ENCODE peak calls at places on chromosomes 5 and 9, in six cellular contexts. T is NCI-H226; W is stimulated activated CD8-positive, alpha-beta memory T cell treated with anti-CD3 and anti-CD28 coated beads, Interleukin-7, amount 100 ng/mL, for 24 hours; L is A172; U is aorta; P is MCF 10A. A is an unnamed sample.

GRCh38 chr9:113559834-113560620 is 96.5 kb downstream of the RGS3 start:
- DNase-seq in T (no peak), W (no peak), L (no peak), U (peak), P (no peak), A (no peak)

GRCh38 chr5:56569576-56569975 is 245.8 kb upstream of the MAP3K1 start:
- DNase-seq in T (peak), W (no peak), L (peak), U (no peak), P (peak), A (peak)

GRCh38 chr9:841371-842209 is at the start of gene DMRT1:
- DNase-seq in T (no peak), W (no peak), L (no peak), U (no peak), P (no peak), A (no peak)

GRCh38 chr5:72160959-72161358 is 53.7 kb downstream of the MAP1B start:
- DNase-seq in T (no peak), W (no peak), L (no peak), U (no peak), P (no peak), A (no peak)

GRCh38 chr5:60810438-60811085 is 33.5 kb downstream of the ELOVL7 start:
- DNase-seq in T (peak), W (no peak), L (no peak), U (no peak), P (peak), A (no peak)

GRCh38 chr5:22372376-22372775 is 480.8 kb downstream of the CDH12 start:
- DNase-seq in T (peak), W (no peak), L (peak), U (peak), P (peak), A (no peak)

GRCh38 chr5:172646716-172647285 is 5.7 kb downstream of the NEURL1B start:
- DNase-seq in T (no peak), W (no peak), L (no peak), U (peak), P (no peak), A (peak)

GRCh38 chr9:92715488-92716231 is 45.7 kb upstream of the IPPK start:
- DNase-seq in T (no peak), W (no peak), L (no peak), U (peak), P (peak), A (peak)

GRCh38 chr5:171308453-171309275 is at the start of gene TLX3:
- DNase-seq in T (no peak), W (no peak), L (no peak), U (no peak), P (no peak), A (no peak)

GRCh38 chr9:38083858-38084555 is 15.0 kb upstream of the SHB start:
- DNase-seq in T (peak), W (no peak), L (no peak), U (no peak), P (no peak), A (no peak)

GRCh38 chr5:127950707-127951356 is 132.7 kb upstream of the SLC12A2 start:
- DNase-seq in T (peak), W (no peak), L (no peak), U (no peak), P (no peak), A (no peak)

GRCh38 chr9:92774274-92774673 is 9.6 kb upstream of the BICD2 start:
- DNase-seq in T (peak), W (no peak), L (peak), U (no peak), P (peak), A (peak)

GRCh38 chr5:102036927-102037326 is 259.2 kb downstream of the SLCO4C1 start:
- DNase-seq in T (no peak), W (no peak), L (no peak), U (no peak), P (no peak), A (no peak)

GRCh38 chr9:124050955-124051354 is 39.4 kb downstream of the LHX2 start:
- DNase-seq in T (no peak), W (no peak), L (no peak), U (no peak), P (no peak), A (no peak)

GRCh38 chr5:124053340-124053739 is 541.4 kb downstream of the CSNK1G3 start:
- DNase-seq in T (no peak), W (no peak), L (no peak), U (no peak), P (no peak), A (no peak)

GRCh38 chr9:128920381-128921058 is at the start of gene PHYHD1:
- DNase-seq in T (peak), W (no peak), L (peak), U (peak), P (peak), A (peak)

GRCh38 chr9:103078581-103078980 is 83.4 kb downstream of the CYLC2 start:
- DNase-seq in T (no peak), W (no peak), L (no peak), U (no peak), P (peak), A (no peak)

GRCh38 chr9:2857564-2858198 is 13.8 kb upstream of the PUM3 start:
- DNase-seq in T (peak), W (peak), L (peak), U (no peak), P (peak), A (peak)

GRCh38 chr5:65693121-65693520 is 28.8 kb downstream of the SGTB start:
- DNase-seq in T (no peak), W (no peak), L (no peak), U (no peak), P (no peak), A (no peak)

GRCh38 chr5:172452398-172453205 is 1.7 kb downstream of the SH3PXD2B start:
- DNase-seq in T (no peak), W (no peak), L (peak), U (no peak), P (peak), A (peak)

GRCh38 chr9:134187821-134188420 is 23.6 kb upstream of the RNU6ATAC start:
- DNase-seq in T (no peak), W (no peak), L (no peak), U (peak), P (no peak), A (no peak)

GRCh38 chr5:108749130-108749861 is 1.6 kb downstream of the FER start:
- DNase-seq in T (no peak), W (no peak), L (peak), U (no peak), P (peak), A (peak)

GRCh38 chr5:172939045-172939444 is 20.2 kb upstream of the RPL26L1 start:
- DNase-seq in T (peak), W (no peak), L (no peak), U (peak), P (peak), A (no peak)

GRCh38 chr5:1523793-1524480 is at the start of gene LPCAT1:
- DNase-seq in T (peak), W (peak), L (peak), U (peak), P (peak), A (peak)

GRCh38 chr5:178069909-178070308 is 43.4 kb upstream of the N4BP3 start:
- DNase-seq in T (no peak), W (peak), L (no peak), U (no peak), P (peak), A (no peak)

A was measured in AG08395.